ENCODE peak calls at places on chromosomes 5 and 9, in five cellular contexts. E, Y, B, D and Z are unnamed samples.

GRCh38 chr5:151195622-151196021 is 28.3 kb downstream of the CCDC69 start:
- DNase-seq in E (no peak), Y (no peak), B (no peak), D (no peak), Z (peak; percentile 27)

GRCh38 chr9:121353246-121353975 is 16.6 kb downstream of the STOM start:
- DNase-seq in E (no peak), Y (no peak), B (no peak), D (no peak), Z (peak; percentile 84)

GRCh38 chr5:58582411-58583393 is at the start of gene RAB3C:
- DNase-seq in E (peak; percentile 81), Y (peak; percentile 65), B (peak; percentile 97), D (peak; percentile 86), Z (peak; percentile 71)

GRCh38 chr9:136043386-136044054 is 51.6 kb downstream of the NACC2 start:
- DNase-seq in E (no peak), Y (no peak), B (no peak), D (no peak), Z (no peak)

GRCh38 chr9:19379283-19379682 is 753 bp downstream of the RPS6 start:
- DNase-seq in E (no peak), Y (no peak), B (peak; percentile 16), D (no peak), Z (no peak)

GRCh38 chr5:159965031-159965837 is 43.7 kb upstream of the TTC1 start:
- DNase-seq in E (no peak), Y (peak; percentile 21), B (peak; percentile 86), D (peak; percentile 35), Z (peak; percentile 42)

GRCh38 chr5:102625446-102625845 is 126.6 kb upstream of the SLCO6A1 start:
- DNase-seq in E (no peak), Y (no peak), B (no peak), D (no peak), Z (no peak)

GRCh38 chr9:17031546-17031945 is 103.3 kb upstream of the CNTLN start:
- DNase-seq in E (no peak), Y (no peak), B (no peak), D (no peak), Z (no peak)

GRCh38 chr9:27368317-27368985 is 71.5 kb upstream of the EQTN start:
- DNase-seq in E (no peak), Y (peak; percentile 65), B (peak; percentile 52), D (peak; percentile 19), Z (no peak)

GRCh38 chr5:42994285-42995151 is 45.6 kb downstream of the ANXA2R start:
- DNase-seq in E (peak; percentile 62), Y (peak; percentile 89), B (peak; percentile 95), D (peak; percentile 89), Z (peak; percentile 94)

GRCh38 chr9:127178646-127179632 is 56.5 kb upstream of the ANGPTL2 start:
- DNase-seq in E (no peak), Y (no peak), B (peak; percentile 31), D (peak; percentile 12), Z (no peak)

GRCh38 chr5:53426517-53426839 is 54.0 kb upstream of the FST start:
- DNase-seq in E (no peak), Y (no peak), B (no peak), D (no peak), Z (no peak)

GRCh38 chr5:109929371-109929770 is 239.6 kb downstream of the MAN2A1 start:
- DNase-seq in E (no peak), Y (no peak), B (no peak), D (no peak), Z (no peak)

GRCh38 chr5:38291355-38291754 is 33.0 kb downstream of the EGFLAM start:
- DNase-seq in E (no peak), Y (no peak), B (no peak), D (no peak), Z (no peak)

GRCh38 chr9:92992549-92992948 is 45.2 kb downstream of the FGD3 start:
- DNase-seq in E (no peak), Y (no peak), B (peak; percentile 38), D (no peak), Z (no peak)

GRCh38 chr9:137028281-137029057 is 432 bp upstream of the ABCA2 start:
- DNase-seq in E (peak; percentile 63), Y (no peak), B (peak; percentile 95), D (peak; percentile 72), Z (peak; percentile 72)

GRCh38 chr5:109907751-109908150 is 218.0 kb downstream of the MAN2A1 start:
- DNase-seq in E (no peak), Y (peak; percentile 23), B (no peak), D (no peak), Z (no peak)

GRCh38 chr5:122906768-122907167 is 61.4 kb downstream of the SNX24 start:
- DNase-seq in E (no peak), Y (no peak), B (no peak), D (no peak), Z (no peak)

GRCh38 chr9:110555971-110556370 is 23.6 kb downstream of the SVEP1 start:
- DNase-seq in E (no peak), Y (peak; percentile 73), B (no peak), D (peak; percentile 12), Z (no peak)

GRCh38 chr9:69745716-69746538 is 13.9 kb downstream of the PTAR1 start:
- DNase-seq in E (no peak), Y (no peak), B (peak; percentile 20), D (no peak), Z (no peak)

GRCh38 chr5:64806537-64806936 is 37.8 kb downstream of the CWC27 start:
- DNase-seq in E (no peak), Y (no peak), B (no peak), D (no peak), Z (no peak)

GRCh38 chr5:311963-312362 is 9.6 kb upstream of the AHRR start:
- DNase-seq in E (no peak), Y (no peak), B (no peak), D (no peak), Z (no peak)

GRCh38 chr9:87834357-87834756 is 48.3 kb upstream of the SPATA31E1 start:
- DNase-seq in E (no peak), Y (no peak), B (peak; percentile 63), D (no peak), Z (peak; percentile 8)

GRCh38 chr5:60010328-60010727 is 116.8 kb upstream of the PDE4D start:
- DNase-seq in E (no peak), Y (no peak), B (no peak), D (no peak), Z (no peak)
- TF ChIP-seq CTCF in E (no peak), Y (no peak), B (peak; percentile 43), D (no peak), Z (no peak)

GRCh38 chr9:106644661-106645060 is 218.3 kb upstream of the ZNF462 start:
- DNase-seq in E (no peak), Y (no peak), B (no peak), D (no peak), Z (no peak)

GRCh38 chr9:106643211-106643930 is 219.6 kb upstream of the ZNF462 start:
- DNase-seq in E (no peak), Y (no peak), B (no peak), D (no peak), Z (no peak)

GRCh38 chr9:106653111-106653697 is 209.8 kb upstream of the ZNF462 start:
- DNase-seq in E (no peak), Y (peak; percentile 51), B (no peak), D (no peak), Z (no peak)

GRCh38 chr9:106649664-106650063 is 213.3 kb upstream of the ZNF462 start:
- DNase-seq in E (no peak), Y (no peak), B (no peak), D (no peak), Z (no peak)

DNA sequence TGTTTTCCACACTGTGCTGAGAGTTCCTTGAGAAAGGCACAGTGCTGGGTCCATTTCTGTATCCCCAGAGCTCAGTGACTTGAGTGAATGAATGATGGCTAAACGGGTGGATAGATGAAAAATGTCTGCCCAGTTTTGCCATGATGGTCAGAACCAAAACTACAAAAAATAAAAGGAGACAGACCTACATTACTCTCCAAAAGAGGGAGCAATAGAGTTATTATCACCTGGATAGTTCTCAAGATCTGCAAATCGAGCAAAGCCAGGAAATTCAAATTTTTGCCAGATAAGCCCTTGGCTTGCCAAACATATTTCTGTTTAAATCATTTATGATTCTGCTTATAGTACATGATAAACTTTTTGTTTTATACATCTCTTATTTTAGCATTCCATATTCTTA is 214.2 kb upstream of the ZNF462 start:
- DNase-seq in E (no peak), Y (no peak), B (no peak), D (no peak), Z (no peak)
- TF ChIP-seq CTCF in E (no peak), Y (no peak), B (no peak), D (no peak), Z (no peak)

GRCh38 chr5:158489207-158489532 is 610.5 kb downstream of the EBF1 start:
- DNase-seq in E (no peak), Y (no peak), B (no peak), D (no peak), Z (no peak)
- TF ChIP-seq CTCF in E (no peak), Y (no peak), B (no peak), D (no peak), Z (no peak)

GRCh38 chr9:107138261-107138992 is 144.7 kb upstream of the RAD23B start:
- DNase-seq in E (no peak), Y (no peak), B (no peak), D (no peak), Z (no peak)

GRCh38 chr9:107144475-107144874 is 138.6 kb upstream of the RAD23B start:
- DNase-seq in E (no peak), Y (no peak), B (no peak), D (no peak), Z (no peak)

GRCh38 chr9:107142430-107142829 is 140.6 kb upstream of the RAD23B start:
- DNase-seq in E (no peak), Y (no peak), B (no peak), D (peak; percentile 8), Z (no peak)

GRCh38 chr9:107142896-107143603 is 140.0 kb upstream of the RAD23B start:
- DNase-seq in E (no peak), Y (no peak), B (no peak), D (no peak), Z (no peak)

GRCh38 chr9:107141967-107142366 is 141.1 kb upstream of the RAD23B start:
- DNase-seq in E (no peak), Y (no peak), B (no peak), D (no peak), Z (no peak)
- TF ChIP-seq CTCF in E (no peak), Y (no peak), B (peak; percentile 40), D (no peak), Z (no peak)

GRCh38 chr5:90387508-90387907 is 22.0 kb downstream of the CETN3 start:
- DNase-seq in E (no peak), Y (no peak), B (no peak), D (no peak), Z (no peak)

GRCh38 chr5:90384389-90384788 is 25.2 kb downstream of the CETN3 start:
- DNase-seq in E (no peak), Y (no peak), B (no peak), D (no peak), Z (no peak)

GRCh38 chr5:90383903-90384302 is 25.7 kb downstream of the CETN3 start:
- DNase-seq in E (no peak), Y (no peak), B (no peak), D (no peak), Z (no peak)

GRCh38 chr5:90390326-90390725 is 19.2 kb downstream of the CETN3 start:
- DNase-seq in E (no peak), Y (no peak), B (no peak), D (no peak), Z (no peak)

GRCh38 chr5:90386099-90386710 is 23.4 kb downstream of the CETN3 start:
- DNase-seq in E (no peak), Y (no peak), B (no peak), D (no peak), Z (no peak)
- TF ChIP-seq CTCF in E (peak; percentile 64), Y (peak; percentile 34), B (peak; percentile 72), D (peak; percentile 23), Z (peak; percentile 42)